ENCODE peak calls at places on chromosome 19, in four cellular contexts. W is GM12878, S is GM12891, R is K562. H is an unnamed sample.
A peak's percentile ranks its signal among the peaks of the same experiment; 100 is the strongest.

GRCh38 chr19:37933965-37934364 is 27.0 kb downstream of the SIPA1L3 start:
- DNase-seq in W (no peak), S (no peak), R (no peak), H (no peak)

GRCh38 chr19:49801966-49802661 is 11.0 kb downstream of the FUZ start:
- DNase-seq in W (no peak), S (no peak), R (peak; percentile 75), H (peak; percentile 11)

GRCh38 chr19:50500060-50500752 is 10.8 kb downstream of the JOSD2 start:
- DNase-seq in W (no peak), S (no peak), R (peak; percentile 76), H (no peak)

GRCh38 chr19:43435775-43436174 is 21.1 kb downstream of the TEX101 start:
- DNase-seq in W (no peak), S (no peak), R (no peak), H (no peak)

GRCh38 chr19:48355555-48355954 is 8.2 kb downstream of the TMEM143 start:
- DNase-seq in W (no peak), S (no peak), R (no peak), H (no peak)

GRCh38 chr19:48752511-48753365 is at the start of gene FUT1:
- DNase-seq in W (no peak), S (no peak), R (peak; percentile 40), H (no peak)

GRCh38 chr19:30870861-30871260 is 478.4 kb downstream of the TSHZ3 start:
- DNase-seq in W (no peak), S (no peak), R (no peak), H (no peak)

GRCh38 chr19:30908262-30908771 is 440.9 kb downstream of the TSHZ3 start:
- DNase-seq in W (no peak), S (no peak), R (peak; percentile 8), H (no peak)

GRCh38 chr19:2150794-2151338 is 500 bp downstream of the AP3D1 start:
- DNase-seq in W (no peak), S (peak; percentile 18), R (no peak), H (no peak)

DNA sequence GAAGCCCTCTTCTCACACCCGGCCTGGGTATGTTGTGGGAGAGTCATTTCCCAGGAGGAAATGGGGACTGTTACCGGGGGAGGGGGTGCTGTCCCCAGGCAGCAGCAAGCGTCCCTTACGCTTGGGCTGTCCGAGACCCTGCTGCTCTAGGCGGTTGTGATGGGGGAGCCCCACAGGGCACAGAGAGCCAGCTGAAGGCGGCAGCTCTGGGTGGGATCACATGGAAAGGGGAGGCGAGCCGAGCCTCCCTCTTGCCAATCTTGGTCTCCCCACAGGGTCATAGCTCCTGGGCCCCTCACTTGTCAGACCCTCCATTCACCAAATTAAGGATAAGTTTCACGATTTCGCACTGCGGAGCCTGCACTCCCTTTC is 22.0 kb downstream of the EPN1 start:
- DNase-seq in W (no peak), S (no peak), R (no peak), H (no peak)
- TF ChIP-seq SPI1 in W (no peak), S (no peak), R (no peak), H (no peak)

GRCh38 chr19:1123885-1124677 is 20.3 kb downstream of the GPX4 start:
- DNase-seq in W (no peak), S (no peak), R (no peak), H (no peak)
- TF ChIP-seq SPI1 in W (no peak), S (no peak), R (no peak), H (no peak)

GRCh38 chr19:17803264-17803896 is 8.4 kb downstream of the B3GNT3 start:
- DNase-seq in W (no peak), S (no peak), R (no peak), H (no peak)
- TF ChIP-seq SPI1 in W (peak; percentile 50), S (peak; percentile 55), R (no peak), H (peak; percentile 98)

DNA sequence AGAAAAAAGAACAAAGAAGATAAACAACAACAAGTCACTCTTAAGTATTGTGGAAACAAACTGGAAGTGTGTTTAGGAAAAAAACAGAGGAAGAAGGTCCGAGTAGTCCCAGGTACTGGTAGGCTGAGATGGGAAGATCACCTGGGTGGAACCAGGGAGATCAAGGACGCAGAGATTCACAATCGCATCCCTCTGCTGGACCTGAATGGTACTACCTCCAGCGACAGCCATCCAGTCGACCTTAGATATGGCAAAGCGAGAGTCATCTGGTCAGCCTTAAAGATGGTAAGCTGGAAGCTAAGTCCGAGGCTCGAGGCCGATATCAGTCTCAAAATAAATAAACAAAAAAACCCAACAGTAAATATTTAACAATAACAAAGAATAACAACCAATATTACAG is 44.9 kb upstream of the ZNF91 start:
- DNase-seq in W (no peak), S (no peak), R (peak; percentile 12), H (no peak)
- TF ChIP-seq SPI1 in W (no peak), S (no peak), R (no peak), H (no peak)

GRCh38 chr19:35751839-35752745 is 3.7 kb downstream of the LIN37 start:
- DNase-seq in W (no peak), S (no peak), R (no peak), H (no peak)

GRCh38 chr19:35754365-35755139 is 2.3 kb downstream of the HSPB6 start:
- DNase-seq in W (no peak), S (no peak), R (no peak), H (no peak)

GRCh38 chr19:35753634-35754364 is 3.0 kb downstream of the HSPB6 start:
- DNase-seq in W (no peak), S (no peak), R (no peak), H (no peak)

GRCh38 chr19:35755160-35755549 is 1.7 kb downstream of the HSPB6 start:
- DNase-seq in W (no peak), S (no peak), R (no peak), H (no peak)

DNA sequence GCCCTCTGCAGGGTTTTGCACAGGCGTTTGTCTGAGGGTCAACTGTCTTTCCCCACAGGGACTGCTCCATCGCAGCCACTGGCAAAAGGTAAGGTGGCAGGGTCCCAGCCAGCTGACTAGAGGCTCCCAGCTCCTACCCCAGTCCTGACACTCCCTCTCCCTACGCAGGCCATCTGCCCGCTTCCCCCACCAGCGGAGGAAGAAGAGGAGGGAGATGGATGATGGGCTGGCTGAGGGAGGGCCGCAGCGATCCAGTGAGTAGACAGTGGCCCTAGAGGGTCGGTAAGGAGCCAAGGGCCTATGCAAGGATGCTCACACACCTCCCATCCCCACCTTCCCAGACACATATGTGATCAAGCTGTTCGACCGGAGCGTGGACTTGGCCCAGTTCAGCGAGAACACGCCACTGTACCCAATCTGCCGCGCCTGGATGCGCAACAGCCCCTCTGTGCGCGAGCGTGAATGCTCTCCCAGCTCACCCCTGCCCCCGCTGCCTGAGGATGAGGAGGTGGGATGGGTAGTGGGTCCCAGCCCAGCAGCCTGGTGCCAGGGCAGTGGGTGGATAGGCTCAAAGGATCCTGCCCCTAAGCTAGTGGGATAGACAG is 4.0 kb downstream of the HSPB6 start:
- DNase-seq in W (no peak), S (no peak), R (no peak), H (no peak)
- TF ChIP-seq SPI1 in W (no peak), S (no peak), R (no peak), H (no peak)

GRCh38 chr19:53927745-53928144 is 18.7 kb downstream of the CACNG7 start:
- DNase-seq in W (no peak), S (no peak), R (peak; percentile 54), H (no peak)
- TF ChIP-seq SPI1 in W (no peak), S (no peak), R (no peak), H (no peak)

DNA sequence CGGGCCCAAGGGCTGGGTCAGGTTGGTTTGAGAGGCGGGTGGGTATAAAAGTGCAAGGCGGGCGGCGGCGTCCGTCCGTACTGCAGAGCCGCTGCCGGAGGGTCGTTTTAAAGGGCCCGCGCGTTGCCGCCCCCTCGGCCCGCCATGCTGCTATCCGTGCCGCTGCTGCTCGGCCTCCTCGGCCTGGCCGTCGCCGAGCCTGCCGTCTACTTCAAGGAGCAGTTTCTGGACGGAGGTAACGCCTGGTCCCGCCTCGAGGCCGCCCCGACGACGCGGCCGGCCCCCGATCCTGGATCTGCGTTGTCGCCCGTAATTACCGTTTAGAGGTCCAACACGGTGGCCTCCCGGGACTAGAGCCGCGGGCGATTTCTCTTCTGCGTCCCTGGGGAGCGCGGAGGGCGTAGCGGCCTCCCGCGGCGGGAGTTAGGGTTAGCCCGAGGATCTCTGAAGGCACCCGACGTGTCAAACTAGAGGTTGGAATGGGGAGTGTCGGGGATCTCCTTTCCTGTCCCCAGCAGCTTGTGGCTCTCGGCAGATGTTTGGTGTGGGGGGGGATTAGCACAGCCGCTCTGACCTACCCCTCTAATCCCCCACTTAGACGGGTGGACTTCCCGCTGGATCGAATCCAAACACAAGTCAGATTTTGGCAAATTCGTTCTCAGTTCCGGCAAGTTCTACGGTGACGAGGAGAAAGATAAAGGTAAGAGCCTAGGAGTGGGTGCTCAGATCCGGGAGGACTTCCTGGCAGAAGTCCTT is at the start of gene CALR:
- DNase-seq in W (no peak), S (no peak), R (no peak), H (no peak)
- TF ChIP-seq SPI1 in W (no peak), S (no peak), R (no peak), H (no peak)

GRCh38 chr19:13463296-13463695 is 43.0 kb downstream of the CACNA1A start:
- DNase-seq in W (no peak), S (no peak), R (peak; percentile 46), H (peak; percentile 3)
- TF ChIP-seq SPI1 in W (no peak), S (no peak), R (no peak), H (no peak)

DNA sequence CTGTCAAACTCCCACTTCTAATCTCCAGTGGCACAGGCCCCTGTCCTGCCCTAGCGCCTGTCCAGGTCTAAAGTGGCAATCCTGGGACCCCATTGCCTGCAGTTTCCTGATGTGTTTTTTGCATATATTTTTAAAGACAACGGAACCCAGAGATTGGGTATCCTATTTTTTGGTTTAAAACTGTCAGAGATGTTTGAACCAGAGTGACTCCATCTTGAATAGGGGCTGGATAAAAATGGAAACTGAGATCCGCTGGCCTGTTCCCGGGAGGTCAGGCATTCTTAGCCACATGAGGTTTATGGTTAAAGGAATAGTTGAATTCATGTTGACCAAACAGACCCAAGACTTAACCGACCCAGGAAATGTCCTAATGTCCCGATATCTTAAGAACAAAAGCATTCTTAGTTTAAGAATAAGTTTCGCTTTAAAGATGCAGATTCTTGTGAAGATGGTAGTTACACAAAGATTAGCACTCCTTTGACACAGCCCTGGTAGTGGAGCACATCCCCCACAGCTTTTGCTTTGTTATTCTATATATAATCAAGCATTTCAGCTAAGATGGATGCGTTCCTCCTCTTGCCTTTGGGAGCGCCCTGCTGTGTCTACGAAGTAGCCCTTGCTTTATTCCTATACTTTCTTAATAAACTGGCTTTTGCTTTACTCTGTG is 332.1 kb downstream of the UQCRFS1 start:
- DNase-seq in W (no peak), S (no peak), R (no peak), H (no peak)
- TF ChIP-seq SPI1 in W (no peak), S (no peak), R (no peak), H (no peak)

GRCh38 chr19:41362143-41362847 is 1.7 kb downstream of the B9D2 start:
- DNase-seq in W (no peak), S (no peak), R (no peak), H (no peak)

GRCh38 chr19:41363371-41363752 is 587 bp downstream of the B9D2 start:
- DNase-seq in W (no peak), S (no peak), R (no peak), H (no peak)

GRCh38 chr19:41366089-41366488 is 2.1 kb upstream of the B9D2 start:
- DNase-seq in W (no peak), S (no peak), R (peak; percentile 42), H (no peak)

GRCh38 chr19:41364546-41365391 is 820 bp upstream of the B9D2 start:
- DNase-seq in W (no peak), S (no peak), R (no peak), H (peak; percentile 78)

GRCh38 chr19:41363753-41364545 is at the start of gene B9D2:
- DNase-seq in W (peak; percentile 94), S (peak; percentile 83), R (peak; percentile 99), H (peak; percentile 97)
- TF ChIP-seq SPI1 in W (peak; percentile 9), S (peak; percentile 27), R (peak; percentile 33), H (peak; percentile 25)